ENCODE peak calls at places on chromosomes 16 and 17, in four cellular contexts. G, N, D and F are unnamed samples.

GRCh38 chr17:51611585-51611984 is 351.2 kb downstream of the UTP18 start:
- DNase-seq in G (no peak), N (no peak), D (no peak), F (no peak)

GRCh38 chr16:3744018-3744417 is 26.7 kb upstream of the TRAP1 start:
- DNase-seq in G (no peak), N (no peak), D (no peak), F (no peak)

GRCh38 chr17:1047177-1047885 is 50.4 kb downstream of the TIMM22 start:
- DNase-seq in G (no peak), N (no peak), D (no peak), F (peak)

GRCh38 chr16:19020689-19021088 is 37.0 kb downstream of the TMC7 start:
- DNase-seq in G (no peak), N (no peak), D (no peak), F (no peak)

GRCh38 chr16:5900046-5900445 is 802.5 kb upstream of the EEF2KMT start:
- DNase-seq in G (no peak), N (no peak), D (no peak), F (no peak)

GRCh38 chr17:74633261-74633783 is 9.8 kb upstream of the CD300E start:
- DNase-seq in G (no peak), N (no peak), D (no peak), F (no peak)

GRCh38 chr17:40373324-40373723 is 8.8 kb upstream of the GJD3 start:
- DNase-seq in G (no peak), N (no peak), D (no peak), F (no peak)

GRCh38 chr17:63041722-63042121 is 75.7 kb downstream of the TANC2 start:
- DNase-seq in G (no peak), N (no peak), D (no peak), F (no peak)

GRCh38 chr17:4187076-4187475 is 44.1 kb downstream of the CYB5D2 start:
- DNase-seq in G (no peak), N (no peak), D (no peak), F (no peak)

GRCh38 chr17:48028736-48029135 is 8.9 kb downstream of the COPZ2 start:
- DNase-seq in G (no peak), N (no peak), D (no peak), F (no peak)

GRCh38 chr17:73192894-73193701 is at the start of gene COG1:
- DNase-seq in G (peak), N (peak), D (peak), F (peak)

GRCh38 chr17:77566566-77566965 is 391.9 kb upstream of the TNRC6C start:
- DNase-seq in G (no peak), N (no peak), D (no peak), F (no peak)

GRCh38 chr17:50556803-50557202 is 3.7 kb upstream of the CACNA1G start:
- DNase-seq in G (no peak), N (no peak), D (no peak), F (no peak)

GRCh38 chr16:57306676-57307341 is 22.3 kb upstream of the PLLP start:
- DNase-seq in G (no peak), N (no peak), D (no peak), F (no peak)

GRCh38 chr16:65767125-65767524 is 599.4 kb upstream of the CDH5 start:
- DNase-seq in G (no peak), N (no peak), D (no peak), F (no peak)

GRCh38 chr16:8905168-8905762 is 23.1 kb downstream of the LITAFD start:
- DNase-seq in G (no peak), N (no peak), D (peak), F (no peak)

GRCh38 chr16:76280421-76280820 is 3.2 kb downstream of the CNTNAP4 start:
- DNase-seq in G (no peak), N (no peak), D (no peak), F (no peak)

GRCh38 chr17:43020789-43021738 is 1.1 kb downstream of the VAT1 start:
- DNase-seq in G (peak), N (peak), D (peak), F (peak)

GRCh38 chr17:82414548-82415281 is 3.4 kb upstream of the HEXD start:
- DNase-seq in G (peak), N (peak), D (peak), F (peak)

GRCh38 chr16:3950343-3951193 is 70.1 kb upstream of the CREBBP start:
- DNase-seq in G (no peak), N (peak), D (peak), F (peak)

GRCh38 chr17:79183221-79184158 is 108.9 kb downstream of the ENGASE start:
- DNase-seq in G (peak), N (no peak), D (no peak), F (no peak)

GRCh38 chr17:18248300-18248731 is 10.2 kb downstream of the FLII start:
- DNase-seq in G (peak), N (peak), D (peak), F (peak)

GRCh38 chr17:73227379-73227778 is 34.3 kb downstream of the CPSF4L start:
- DNase-seq in G (no peak), N (no peak), D (no peak), F (no peak)

GRCh38 chr17:61689610-61690180 is 98.7 kb upstream of the NACA2 start:
- DNase-seq in G (no peak), N (no peak), D (peak), F (no peak)

GRCh38 chr16:89035013-89035697 is 58.1 kb upstream of the CBFA2T3 start:
- DNase-seq in G (peak), N (no peak), D (no peak), F (no peak)

GRCh38 chr16:56269824-56270684 is 78.8 kb downstream of the GNAO1 start:
- DNase-seq in G (no peak), N (no peak), D (peak), F (peak)

GRCh38 chr17:70329751-70330150 is 160.4 kb downstream of the KCNJ2 start:
- DNase-seq in G (no peak), N (no peak), D (no peak), F (no peak)

GRCh38 chr17:60522889-60523626 is 3.0 kb downstream of the APPBP2 start:
- DNase-seq in G (no peak), N (no peak), D (no peak), F (no peak)

GRCh38 chr16:4319454-4319853 is 3.6 kb downstream of the GLIS2 start:
- DNase-seq in G (peak), N (peak), D (peak), F (peak)

GRCh38 chr16:81095653-81095952 is 592 bp downstream of the GCSH start:
- DNase-seq in G (no peak), N (no peak), D (no peak), F (no peak)